ENCODE peak calls at places on chromosomes 3 and 15, in ten cellular contexts. S is testis; Y is K562; B is naive thymus-derived CD4-positive, alpha-beta T cell; K is psoas muscle; W is CD8-positive, alpha-beta memory T cell; H is breast epithelium; O is CD4-positive, alpha-beta T cell; G is RWPE1; E is spleen. M is an unnamed sample.

GRCh38 chr15:96053039-96054021 is 277.2 kb upstream of the NR2F2 start:
- DNase-seq in E (peak), G (peak), Y (peak), O (no peak), S (peak), B (no peak), H (peak), K (peak), W (no peak), M (peak)

GRCh38 chr3:58899159-58899952 is 150.5 kb downstream of the CFAP20DC start:
- DNase-seq in G (peak), H (peak), S (no peak), Y (peak), B (no peak), E (peak), O (no peak), W (peak), K (peak), M (no peak)

GRCh38 chr3:133836497-133837158 is 31.0 kb downstream of the SRPRB start:
- DNase-seq in Y (no peak), H (no peak), S (no peak), K (no peak), G (no peak), O (no peak), W (no peak), B (no peak), E (no peak), M (no peak)

GRCh38 chr3:30455840-30456239 is 150.6 kb upstream of the TGFBR2 start:
- DNase-seq in Y (no peak), K (peak), E (no peak), H (peak), S (no peak), O (no peak), B (no peak), W (no peak), G (no peak), M (no peak)

GRCh38 chr3:127325630-127325961 is 37.8 kb upstream of the PRR20G start:
- DNase-seq in K (peak), O (no peak), Y (no peak), E (no peak), H (peak), G (no peak), W (no peak), S (no peak), B (no peak), M (no peak)

GRCh38 chr3:16474304-16474703 is 39.2 kb downstream of the RFTN1 start:
- DNase-seq in O (no peak), G (no peak), B (no peak), Y (no peak), W (no peak), H (no peak), K (no peak), S (no peak), E (no peak), M (no peak)

GRCh38 chr15:33871911-33872760 is 96.2 kb upstream of the CHRM5 start:
- DNase-seq in Y (no peak), H (no peak), O (no peak), W (no peak), B (no peak), E (no peak), G (no peak), K (peak), S (no peak), M (no peak)

GRCh38 chr15:68492855-68493254 is 60.9 kb upstream of the ITGA11 start:
- DNase-seq in E (no peak), K (peak), Y (no peak), G (no peak), B (no peak), H (no peak), O (no peak), S (no peak), W (no peak), M (no peak)

GRCh38 chr15:47801522-47801921 is 84.2 kb downstream of the SEMA6D start:
- DNase-seq in G (peak), S (no peak), Y (no peak), B (no peak), H (peak), E (no peak), O (no peak), K (no peak), W (no peak), M (no peak)

GRCh38 chr15:61403884-61404283 is 174.8 kb upstream of the RORA start:
- DNase-seq in E (no peak), G (no peak), O (no peak), S (no peak), K (no peak), W (no peak), H (no peak), B (no peak), Y (no peak), M (no peak)

GRCh38 chr3:194133661-194134230 is 2.2 kb upstream of the HES1 start:
- DNase-seq in K (peak), B (no peak), E (no peak), G (peak), Y (peak), W (no peak), O (no peak), S (peak), H (no peak), M (no peak)

GRCh38 chr15:59317211-59317610 is 55.5 kb downstream of the MYO1E start:
- DNase-seq in Y (no peak), W (no peak), H (no peak), O (no peak), K (no peak), S (no peak), G (no peak), B (no peak), E (no peak), M (no peak)

GRCh38 chr3:105388199-105388598 is 21.5 kb downstream of the ALCAM start:
- DNase-seq in G (no peak), K (no peak), E (no peak), B (no peak), Y (no peak), O (no peak), W (no peak), H (no peak), S (no peak), M (no peak)

GRCh38 chr3:125194849-125195601 is 17.5 kb downstream of the SLC12A8 start:
- DNase-seq in H (no peak), Y (no peak), G (no peak), O (no peak), W (no peak), E (no peak), S (no peak), K (no peak), B (no peak), M (no peak)

GRCh38 chr3:52022323-52023100 is 26.8 kb upstream of the RPL29 start:
- DNase-seq in G (no peak), E (no peak), Y (no peak), H (no peak), O (no peak), B (no peak), W (no peak), S (peak), K (peak), M (no peak)

GRCh38 chr3:107068980-107069379 is 308.3 kb upstream of the CCDC54 start:
- DNase-seq in H (no peak), G (peak), O (no peak), W (no peak), E (no peak), K (no peak), Y (no peak), B (no peak), S (no peak), M (no peak)

GRCh38 chr3:184295771-184296170 is 3.3 kb upstream of the PSMD2 start:
- DNase-seq in K (no peak), S (no peak), W (no peak), H (no peak), G (no peak), E (no peak), O (no peak), B (no peak), Y (no peak), M (no peak)

GRCh38 chr3:99730870-99731269 is 86.8 kb upstream of the CMSS1 start:
- DNase-seq in Y (no peak), W (no peak), G (no peak), S (no peak), K (no peak), B (no peak), H (no peak), E (no peak), O (no peak), M (no peak)

GRCh38 chr3:57161131-57161538 is 4.0 kb downstream of the IL17RD start:
- DNase-seq in E (no peak), K (no peak), G (no peak), O (no peak), S (no peak), B (no peak), Y (no peak), H (no peak), W (no peak), M (no peak)

GRCh38 chr3:55964491-55964980 is 477.4 kb upstream of the WNT5A start:
- DNase-seq in B (no peak), O (no peak), K (no peak), G (no peak), H (no peak), S (no peak), W (no peak), E (no peak), Y (no peak), M (no peak)

GRCh38 chr15:38660726-38661125 is 96.1 kb upstream of the RASGRP1 start:
- DNase-seq in K (no peak), H (no peak), Y (no peak), S (no peak), E (no peak), W (peak), G (no peak), B (no peak), O (no peak), M (no peak)

GRCh38 chr15:50880651-50881114 is 27.8 kb upstream of the AP4E1 start:
- DNase-seq in B (no peak), S (no peak), O (no peak), E (no peak), H (no peak), W (no peak), Y (peak), K (no peak), G (no peak), M (no peak)

GRCh38 chr3:97952280-97952679 is 20.0 kb downstream of the RIOX2 start:
- DNase-seq in S (no peak), Y (no peak), B (no peak), O (no peak), W (no peak), E (no peak), G (no peak), K (peak), H (no peak), M (no peak)

GRCh38 chr3:25486932-25487331 is 58.9 kb downstream of the RARB start:
- DNase-seq in G (no peak), W (no peak), O (no peak), S (no peak), E (no peak), Y (no peak), K (no peak), H (no peak), B (no peak), M (no peak)

GRCh38 chr3:175489406-175489805 is 630.3 kb downstream of the NAALADL2 start:
- DNase-seq in O (no peak), B (no peak), W (no peak), K (no peak), H (no peak), E (no peak), G (no peak), S (no peak), Y (no peak), M (no peak)

DNA sequence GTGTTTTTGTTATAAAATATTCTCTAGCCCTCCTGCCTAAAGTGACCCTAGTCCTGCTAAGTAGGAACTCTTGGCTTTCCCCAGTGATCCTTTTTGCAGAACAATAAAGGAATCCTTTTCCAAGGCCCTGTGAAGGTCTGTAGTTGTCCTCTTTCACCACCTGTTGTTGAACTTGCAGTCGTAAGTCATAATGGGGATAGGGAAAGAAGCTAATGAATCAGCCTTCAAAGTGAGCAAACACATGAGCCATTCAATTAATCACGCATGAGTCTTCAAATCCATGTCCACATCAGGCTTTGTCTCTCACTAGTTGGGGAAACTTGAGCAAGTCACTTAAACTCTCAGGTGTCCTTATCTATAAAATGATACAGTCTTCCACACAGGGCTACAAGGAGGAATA is 27.6 kb downstream of the ZNF860 start:
- DNase-seq in G (peak), W (no peak), S (no peak), O (no peak), E (no peak), Y (no peak), H (no peak), K (no peak), B (no peak), M (no peak)
- H3K27ac ChIP-seq in G (no peak), W (no peak), S (no peak), O (no peak), E (no peak), Y (no peak), H (no peak), K (no peak), B (no peak), M (no peak)

DNA sequence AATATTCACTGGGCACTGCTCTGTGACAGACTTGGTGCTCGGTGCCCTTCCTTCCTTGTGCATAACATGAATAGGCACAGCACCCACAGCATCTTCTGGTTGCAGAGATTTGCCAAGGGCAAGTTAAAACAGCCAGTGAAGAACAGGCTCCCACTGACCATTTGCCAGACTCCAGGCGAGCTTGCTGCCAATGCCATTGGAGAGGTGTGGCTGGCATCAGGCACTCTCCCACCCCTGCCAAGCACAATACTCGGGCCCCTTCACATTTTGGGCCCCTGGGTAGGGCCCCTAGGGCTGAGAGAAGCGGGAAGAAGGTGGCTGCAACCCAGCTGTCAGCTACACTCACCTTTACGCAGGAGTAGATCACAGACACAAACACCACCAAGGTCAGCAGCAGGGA is 112.1 kb downstream of the SEC22A start:
- DNase-seq in W (no peak), K (no peak), H (no peak), B (no peak), O (no peak), S (no peak), Y (no peak), E (peak), G (no peak), M (no peak)
- H3K27ac ChIP-seq in W (no peak), K (no peak), H (no peak), B (no peak), O (no peak), S (no peak), Y (no peak), E (no peak), G (no peak), M (no peak)

GRCh38 chr3:15063656-15064286 is 1.3 kb downstream of the MRPS25 start:
- DNase-seq in O (no peak), E (no peak), S (no peak), K (no peak), Y (peak), B (no peak), H (no peak), G (no peak), W (no peak), M (no peak)
- H3K27ac ChIP-seq in O (no peak), E (no peak), S (peak), K (peak), Y (peak), B (peak), H (no peak), G (peak), W (peak), M (no peak)

DNA sequence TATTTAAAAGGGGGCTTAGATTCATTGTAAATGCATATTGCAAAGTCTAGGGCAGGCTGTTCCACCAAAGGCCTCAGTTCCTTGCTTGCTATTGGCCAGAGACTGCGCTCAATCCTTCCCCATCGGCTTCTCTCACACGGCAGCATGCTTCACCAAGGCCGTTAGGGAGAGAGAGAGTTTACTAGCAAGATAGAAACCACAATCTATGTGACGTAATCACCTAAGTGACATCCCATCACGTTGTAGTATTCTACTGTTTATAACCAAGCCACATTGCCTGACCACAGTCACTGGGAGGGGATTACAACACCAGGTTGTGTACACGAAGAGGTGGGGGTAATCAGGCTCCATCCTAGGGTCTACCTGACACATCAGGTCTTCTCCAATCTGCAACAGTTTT is 16.0 kb upstream of the NPAP1 start:
- DNase-seq in E (no peak), G (no peak), O (no peak), S (no peak), W (no peak), K (no peak), Y (no peak), B (no peak), H (no peak), M (no peak)
- H3K27ac ChIP-seq in E (no peak), G (no peak), O (no peak), S (no peak), W (no peak), K (no peak), Y (no peak), B (no peak), H (no peak), M (no peak)

DNA sequence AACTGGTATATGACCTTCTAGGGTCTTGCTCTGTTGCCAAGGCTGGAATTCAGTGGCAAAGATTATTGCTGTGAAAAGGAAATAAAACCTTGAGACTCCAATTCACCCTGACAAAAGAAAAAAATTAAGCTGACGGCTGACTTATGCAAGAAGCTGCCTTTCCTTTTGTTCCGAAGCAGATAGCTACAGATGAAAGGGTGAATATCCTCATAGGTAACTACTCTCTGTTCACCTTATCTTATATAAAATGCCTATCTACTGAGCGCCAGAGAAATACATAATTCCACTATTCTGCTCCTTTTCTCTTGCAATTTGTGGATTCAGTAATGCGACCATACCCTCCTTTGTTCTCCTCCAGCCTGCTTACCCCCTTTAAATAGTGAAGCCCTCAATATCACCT is 68.8 kb downstream of the HERC1 start:
- DNase-seq in G (no peak), S (no peak), E (no peak), B (no peak), Y (no peak), H (no peak), K (no peak), O (no peak), W (no peak), M (no peak)
- H3K27ac ChIP-seq in G (no peak), S (no peak), E (no peak), B (no peak), Y (no peak), H (no peak), K (peak), O (no peak), W (no peak), M (no peak)

GRCh38 chr3:14415501-14415900 is 13.1 kb downstream of the SLC6A6 start:
- DNase-seq in G (peak), S (no peak), Y (no peak), B (no peak), H (no peak), O (no peak), E (no peak), W (no peak), K (no peak), M (no peak)
- H3K27ac ChIP-seq in G (peak), S (no peak), Y (peak), B (no peak), H (peak), O (no peak), E (no peak), W (no peak), K (no peak), M (no peak)

GRCh38 chr3:32821686-32822296 is 4.0 kb downstream of the TRIM71 start:
- DNase-seq in E (no peak), H (no peak), G (no peak), B (no peak), Y (peak), W (no peak), K (no peak), S (peak), O (no peak), M (no peak)
- H3K27ac ChIP-seq in E (no peak), H (no peak), G (no peak), B (no peak), Y (no peak), W (no peak), K (no peak), S (no peak), O (no peak), M (no peak)

M was measured in substantia nigra.